ENCODE peak calls at places on chromosome 22, in six cellular contexts. One of them, this sample, is unnamed.

GRCh38 chr22:20422271-20422958 is 15.2 kb downstream of the SCARF2 start:
- DNase-seq in SJSA1: peak
- DNase-seq in tibial artery: no peak
- DNase-seq in cardiac muscle cell: no peak
- DNase-seq in A549: no peak
- DNase-seq in astrocyte of the spinal cord: peak
- DNase-seq in this sample: no peak

GRCh38 chr22:47173535-47174021 is 411.1 kb downstream of the TBC1D22A start:
- DNase-seq in A549: no peak
- DNase-seq in astrocyte of the spinal cord: no peak
- DNase-seq in tibial artery: peak
- DNase-seq in cardiac muscle cell: no peak
- DNase-seq in SJSA1: peak
- DNase-seq in this sample: no peak

GRCh38 chr22:38944653-38945052 is 12.8 kb upstream of the APOBEC3A start:
- DNase-seq in cardiac muscle cell: no peak
- DNase-seq in tibial artery: peak
- DNase-seq in astrocyte of the spinal cord: no peak
- DNase-seq in SJSA1: no peak
- DNase-seq in A549: no peak
- DNase-seq in this sample: no peak

GRCh38 chr22:37353839-37354238 is 71.5 kb downstream of the CYTH4 start:
- DNase-seq in SJSA1: no peak
- DNase-seq in cardiac muscle cell: no peak
- DNase-seq in astrocyte of the spinal cord: peak
- DNase-seq in A549: no peak
- DNase-seq in tibial artery: no peak
- DNase-seq in this sample: no peak

GRCh38 chr22:40041738-40042137 is 47.0 kb downstream of the FAM83F start:
- DNase-seq in tibial artery: no peak
- DNase-seq in SJSA1: no peak
- DNase-seq in cardiac muscle cell: no peak
- DNase-seq in A549: no peak
- DNase-seq in astrocyte of the spinal cord: no peak
- DNase-seq in this sample: no peak

GRCh38 chr22:17953147-17953546 is 71.2 kb downstream of the MICAL3 start:
- DNase-seq in cardiac muscle cell: no peak
- DNase-seq in astrocyte of the spinal cord: no peak
- DNase-seq in A549: no peak
- DNase-seq in SJSA1: no peak
- DNase-seq in tibial artery: peak
- DNase-seq in this sample: no peak

GRCh38 chr22:40323681-40324083 is 22.6 kb upstream of the ADSL start:
- DNase-seq in cardiac muscle cell: no peak
- DNase-seq in SJSA1: no peak
- DNase-seq in A549: no peak
- DNase-seq in astrocyte of the spinal cord: no peak
- DNase-seq in tibial artery: no peak
- DNase-seq in this sample: no peak

GRCh38 chr22:24315367-24315781 is 44.7 kb downstream of the SPECC1L start:
- DNase-seq in astrocyte of the spinal cord: peak
- DNase-seq in A549: no peak
- DNase-seq in cardiac muscle cell: no peak
- DNase-seq in tibial artery: no peak
- DNase-seq in SJSA1: no peak
- DNase-seq in this sample: no peak

GRCh38 chr22:44139773-44140172 is 41.0 kb upstream of the PARVG start:
- DNase-seq in cardiac muscle cell: no peak
- DNase-seq in astrocyte of the spinal cord: no peak
- DNase-seq in tibial artery: no peak
- DNase-seq in A549: no peak
- DNase-seq in SJSA1: no peak
- DNase-seq in this sample: no peak

GRCh38 chr22:37190262-37190780 is 2.3 kb upstream of the C1QTNF6 start:
- DNase-seq in A549: no peak
- DNase-seq in tibial artery: no peak
- DNase-seq in astrocyte of the spinal cord: no peak
- DNase-seq in SJSA1: no peak
- DNase-seq in cardiac muscle cell: peak
- DNase-seq in this sample: no peak

GRCh38 chr22:40322061-40322460 is 24.2 kb upstream of the ADSL start:
- DNase-seq in tibial artery: no peak
- DNase-seq in SJSA1: no peak
- DNase-seq in cardiac muscle cell: no peak
- DNase-seq in A549: no peak
- DNase-seq in astrocyte of the spinal cord: peak
- DNase-seq in this sample: no peak

GRCh38 chr22:36257948-36258674 is 5.2 kb downstream of the APOL1 start:
- DNase-seq in tibial artery: no peak
- DNase-seq in SJSA1: no peak
- DNase-seq in astrocyte of the spinal cord: no peak
- DNase-seq in A549: no peak
- DNase-seq in cardiac muscle cell: no peak
- DNase-seq in this sample: no peak

GRCh38 chr22:36365020-36365411 is 22.8 kb downstream of the MYH9 start:
- DNase-seq in SJSA1: peak
- DNase-seq in A549: peak
- DNase-seq in astrocyte of the spinal cord: peak
- DNase-seq in tibial artery: peak
- DNase-seq in cardiac muscle cell: no peak
- DNase-seq in this sample: peak

GRCh38 chr22:50104149-50104548 is 14.3 kb downstream of the MOV10L1 start:
- DNase-seq in tibial artery: peak
- DNase-seq in A549: no peak
- DNase-seq in astrocyte of the spinal cord: no peak
- DNase-seq in cardiac muscle cell: no peak
- DNase-seq in SJSA1: no peak
- DNase-seq in this sample: no peak

GRCh38 chr22:50293441-50294318 is 13.8 kb downstream of the PLXNB2 start:
- DNase-seq in cardiac muscle cell: peak
- DNase-seq in SJSA1: peak
- DNase-seq in A549: peak
- DNase-seq in tibial artery: peak
- DNase-seq in astrocyte of the spinal cord: peak
- DNase-seq in this sample: no peak

GRCh38 chr22:47029244-47030001 is 267.0 kb downstream of the TBC1D22A start:
- DNase-seq in cardiac muscle cell: no peak
- DNase-seq in astrocyte of the spinal cord: no peak
- DNase-seq in A549: no peak
- DNase-seq in tibial artery: peak
- DNase-seq in SJSA1: no peak
- DNase-seq in this sample: no peak

GRCh38 chr22:43862074-43862881 is at the start of gene SULT4A1:
- DNase-seq in tibial artery: no peak
- DNase-seq in A549: no peak
- DNase-seq in cardiac muscle cell: peak
- DNase-seq in astrocyte of the spinal cord: no peak
- DNase-seq in SJSA1: no peak
- DNase-seq in this sample: no peak

GRCh38 chr22:39946571-39947407 is 13.4 kb upstream of the TMA7B start:
- DNase-seq in cardiac muscle cell: no peak
- DNase-seq in astrocyte of the spinal cord: no peak
- DNase-seq in SJSA1: no peak
- DNase-seq in tibial artery: no peak
- DNase-seq in A549: no peak
- DNase-seq in this sample: no peak

GRCh38 chr22:21738081-21738480 is 2.5 kb upstream of the YPEL1 start:
- DNase-seq in tibial artery: no peak
- DNase-seq in SJSA1: no peak
- DNase-seq in cardiac muscle cell: no peak
- DNase-seq in astrocyte of the spinal cord: no peak
- DNase-seq in A549: no peak
- DNase-seq in this sample: no peak

GRCh38 chr22:46737976-46738641 is at the start of gene CERK:
- DNase-seq in tibial artery: peak
- DNase-seq in A549: peak
- DNase-seq in SJSA1: peak
- DNase-seq in cardiac muscle cell: peak
- DNase-seq in astrocyte of the spinal cord: peak
- DNase-seq in this sample: peak

GRCh38 chr22:44166448-44166847 is 14.3 kb upstream of the PARVG start:
- DNase-seq in SJSA1: no peak
- DNase-seq in astrocyte of the spinal cord: no peak
- DNase-seq in A549: no peak
- DNase-seq in tibial artery: no peak
- DNase-seq in cardiac muscle cell: no peak
- DNase-seq in this sample: peak

GRCh38 chr22:37162221-37163095 is 12.7 kb upstream of the IL2RB start:
- DNase-seq in cardiac muscle cell: no peak
- DNase-seq in tibial artery: no peak
- DNase-seq in A549: no peak
- DNase-seq in SJSA1: no peak
- DNase-seq in astrocyte of the spinal cord: peak
- DNase-seq in this sample: no peak

GRCh38 chr22:42636506-42636905 is 3.9 kb downstream of the ATP5MGL start:
- DNase-seq in SJSA1: no peak
- DNase-seq in tibial artery: no peak
- DNase-seq in cardiac muscle cell: no peak
- DNase-seq in A549: no peak
- DNase-seq in astrocyte of the spinal cord: no peak
- DNase-seq in this sample: no peak

GRCh38 chr22:38228873-38229740 is 27.3 kb downstream of the MAFF start:
- DNase-seq in A549: peak
- DNase-seq in tibial artery: no peak
- DNase-seq in astrocyte of the spinal cord: peak
- DNase-seq in cardiac muscle cell: no peak
- DNase-seq in SJSA1: peak
- DNase-seq in this sample: no peak

GRCh38 chr22:42294034-42294985 is 23.9 kb upstream of the TCF20 start:
- DNase-seq in cardiac muscle cell: peak
- DNase-seq in A549: peak
- DNase-seq in astrocyte of the spinal cord: peak
- DNase-seq in SJSA1: no peak
- DNase-seq in tibial artery: no peak
- DNase-seq in this sample: no peak

GRCh38 chr22:38754247-38755154 is 1.3 kb downstream of the SUN2 start:
- DNase-seq in tibial artery: peak
- DNase-seq in astrocyte of the spinal cord: peak
- DNase-seq in A549: no peak
- DNase-seq in SJSA1: no peak
- DNase-seq in cardiac muscle cell: peak
- DNase-seq in this sample: no peak

DNA sequence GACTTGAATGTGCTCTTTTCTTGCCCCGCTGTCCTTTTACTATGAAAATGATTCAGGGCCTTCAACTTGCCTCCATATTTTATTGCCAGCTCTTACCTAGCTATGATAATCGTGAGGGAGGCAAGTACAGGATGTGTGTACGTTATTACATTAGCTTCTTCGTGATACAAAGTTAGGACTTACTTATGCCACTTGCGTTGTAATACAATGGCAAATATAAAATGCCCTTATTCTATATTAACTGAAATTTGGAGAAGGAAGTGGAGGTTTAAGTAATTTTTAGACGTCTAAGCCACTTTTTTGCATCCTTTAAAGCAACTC is 10.8 kb upstream of the CCT8L2 start:
- DNase-seq in A549: no peak
- DNase-seq in SJSA1: no peak
- DNase-seq in tibial artery: no peak
- DNase-seq in cardiac muscle cell: no peak
- DNase-seq in astrocyte of the spinal cord: no peak
- DNase-seq in this sample: no peak
- H3K4me3 ChIP-seq in A549: no peak
- H3K4me3 ChIP-seq in SJSA1: no peak
- H3K4me3 ChIP-seq in tibial artery: no peak
- H3K4me3 ChIP-seq in cardiac muscle cell: no peak
- H3K4me3 ChIP-seq in astrocyte of the spinal cord: no peak
- H3K4me3 ChIP-seq in this sample: no peak

DNA sequence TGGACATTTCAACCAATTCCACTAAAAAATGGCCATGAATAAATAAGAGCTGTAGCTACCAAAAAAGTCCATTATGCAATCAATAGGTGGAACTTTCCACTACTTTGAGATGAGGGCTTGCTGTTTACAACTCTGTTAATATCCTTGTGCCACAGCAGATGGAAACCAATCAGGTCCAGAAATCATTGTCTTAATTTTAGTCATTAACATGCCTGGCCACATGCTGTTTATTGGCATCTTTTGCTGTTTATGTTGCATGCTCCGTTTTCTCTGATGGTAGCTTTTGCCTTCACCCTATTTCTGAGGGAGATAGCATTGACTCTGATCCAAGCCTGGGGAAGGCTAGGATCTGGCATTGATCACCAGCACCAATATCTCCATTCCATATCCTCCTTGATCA is 192.9 kb upstream of the SEZ6L start:
- DNase-seq in astrocyte of the spinal cord: no peak
- DNase-seq in SJSA1: no peak
- DNase-seq in A549: no peak
- DNase-seq in cardiac muscle cell: no peak
- DNase-seq in tibial artery: no peak
- DNase-seq in this sample: no peak
- H3K4me3 ChIP-seq in astrocyte of the spinal cord: no peak
- H3K4me3 ChIP-seq in SJSA1: no peak
- H3K4me3 ChIP-seq in A549: no peak
- H3K4me3 ChIP-seq in cardiac muscle cell: no peak
- H3K4me3 ChIP-seq in tibial artery: no peak
- H3K4me3 ChIP-seq in this sample: no peak

DNA sequence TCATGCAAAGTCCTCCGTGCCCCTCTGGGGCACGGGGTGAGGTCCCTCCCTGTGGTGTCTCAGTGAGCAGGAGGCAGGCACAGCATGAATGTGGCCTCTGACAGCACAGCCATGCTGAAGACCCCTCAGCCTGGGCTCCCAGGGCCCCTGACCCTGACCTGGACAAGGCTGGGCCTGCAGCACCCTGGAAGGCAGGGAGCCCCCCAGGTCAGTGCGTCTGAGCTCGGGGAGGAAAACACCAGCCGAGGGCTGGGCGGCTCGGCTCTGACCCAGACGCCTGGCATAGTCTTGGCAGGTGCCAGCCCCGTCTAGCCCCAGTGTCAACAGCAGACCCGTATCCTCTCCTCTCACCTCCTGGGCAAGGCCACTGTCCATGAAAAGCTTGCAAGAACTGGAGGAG is 1276.6 kb downstream of the BRD1 start:
- DNase-seq in cardiac muscle cell: no peak
- DNase-seq in astrocyte of the spinal cord: no peak
- DNase-seq in A549: no peak
- DNase-seq in SJSA1: no peak
- DNase-seq in tibial artery: no peak
- DNase-seq in this sample: no peak
- H3K4me3 ChIP-seq in cardiac muscle cell: no peak
- H3K4me3 ChIP-seq in astrocyte of the spinal cord: no peak
- H3K4me3 ChIP-seq in A549: no peak
- H3K4me3 ChIP-seq in SJSA1: no peak
- H3K4me3 ChIP-seq in tibial artery: no peak
- H3K4me3 ChIP-seq in this sample: no peak

DNA sequence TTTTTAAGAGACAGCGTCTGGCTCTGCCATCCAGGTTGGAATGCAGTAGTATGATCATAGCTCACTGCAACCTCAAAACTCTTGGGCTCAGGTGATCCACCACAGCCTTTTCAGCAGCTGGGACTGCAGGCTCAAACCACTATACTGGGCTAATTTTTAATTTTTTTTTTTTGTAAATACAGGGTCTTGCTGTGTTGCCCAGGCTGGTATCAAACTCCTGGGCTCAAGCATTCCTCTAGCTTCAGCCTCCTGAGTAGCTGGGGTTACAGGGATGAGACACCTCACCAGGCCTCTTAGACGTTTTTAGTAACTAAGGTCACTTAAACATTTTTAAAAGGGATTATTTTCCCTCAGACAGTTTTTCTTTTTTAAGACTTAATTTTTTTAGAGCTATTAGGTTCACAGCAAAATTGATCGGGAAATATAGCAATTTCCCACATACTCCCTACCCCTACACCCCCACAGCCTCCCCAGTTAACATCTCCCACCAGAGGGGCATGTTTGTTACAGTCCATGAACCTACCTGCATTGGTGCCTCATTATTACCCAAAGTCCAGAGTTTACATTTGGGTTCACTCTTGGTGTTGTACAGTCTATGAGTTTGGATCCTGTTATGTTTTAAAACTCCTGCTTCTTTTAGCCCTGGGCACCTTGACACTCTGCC is 3.9 kb downstream of the BCR start:
- DNase-seq in A549: no peak
- DNase-seq in astrocyte of the spinal cord: no peak
- DNase-seq in SJSA1: no peak
- DNase-seq in tibial artery: no peak
- DNase-seq in cardiac muscle cell: no peak
- DNase-seq in this sample: no peak
- H3K4me3 ChIP-seq in A549: no peak
- H3K4me3 ChIP-seq in astrocyte of the spinal cord: no peak
- H3K4me3 ChIP-seq in SJSA1: no peak
- H3K4me3 ChIP-seq in tibial artery: peak
- H3K4me3 ChIP-seq in cardiac muscle cell: no peak
- H3K4me3 ChIP-seq in this sample: no peak